ENCODE peak calls at places on chromosome 19, in four cellular contexts. J is A549, F is upper lobe of left lung, A is K562. U is an unnamed sample.

GRCh38 chr19:8610041-8610927 is at the start of gene ADAMTS10:
- DNase-seq in J (no peak), A (peak; percentile 75), F (no peak), U (no peak)

GRCh38 chr19:42442833-42443232 is at the start of gene CXCL17:
- DNase-seq in J (no peak), A (no peak), F (peak; percentile 76), U (peak; percentile 76)

GRCh38 chr19:54248016-54248601 is 5.5 kb upstream of the LILRA6 start:
- DNase-seq in F (peak; percentile 70), J (no peak), A (no peak), U (no peak)

GRCh38 chr19:10289836-10290438 is at the start of gene ICAM5:
- DNase-seq in J (peak; percentile 50), A (peak; percentile 61), F (no peak), U (no peak)

GRCh38 chr19:35501684-35502083 is 11.4 kb upstream of the KRTDAP start:
- DNase-seq in F (no peak), A (no peak), J (no peak), U (no peak)

GRCh38 chr19:6229951-6230712 is 49.6 kb downstream of the MLLT1 start:
- DNase-seq in F (no peak), J (no peak), A (no peak), U (no peak)

GRCh38 chr19:55546822-55547614 is 1.7 kb upstream of the SBK3 start:
- DNase-seq in F (peak; percentile 70), J (peak; percentile 76), A (peak; percentile 63), U (peak; percentile 81)

GRCh38 chr19:32830231-32831014 is 39.1 kb downstream of the SLC7A9 start:
- DNase-seq in J (no peak), A (no peak), F (no peak), U (no peak)

GRCh38 chr19:19745496-19746285 is 12.8 kb upstream of the ZNF14 start:
- DNase-seq in J (no peak), F (no peak), A (peak; percentile 18), U (no peak)

GRCh38 chr19:20611866-20612265 is 46.3 kb upstream of the ZNF737 start:
- DNase-seq in F (no peak), A (no peak), J (no peak), U (no peak)

GRCh38 chr19:34578173-34578572 is 96.6 kb downstream of the WTIP start:
- DNase-seq in A (no peak), J (no peak), F (no peak), U (no peak)

GRCh38 chr19:33458807-33459206 is 62.8 kb downstream of the PEPD start:
- DNase-seq in J (no peak), F (peak; percentile 12), A (no peak), U (no peak)

GRCh38 chr19:28483197-28483596 is 729.8 kb downstream of the UQCRFS1 start:
- DNase-seq in A (no peak), J (no peak), F (no peak), U (no peak)

GRCh38 chr19:17052439-17052838 is 22.8 kb downstream of the HAUS8 start:
- DNase-seq in A (peak; percentile 39), F (peak; percentile 30), J (peak; percentile 42), U (peak; percentile 32)

GRCh38 chr19:29326351-29326750 is 113.4 kb upstream of the UQCRFS1 start:
- DNase-seq in A (no peak), J (no peak), F (no peak), U (no peak)

GRCh38 chr19:3857449-3858003 is 11.3 kb downstream of the ZFR2 start:
- DNase-seq in F (no peak), A (no peak), J (no peak), U (no peak)

GRCh38 chr19:10769533-10770491 is 51.9 kb downstream of the DNM2 start:
- DNase-seq in A (peak; percentile 56), J (peak; percentile 48), F (peak; percentile 70), U (peak; percentile 36)

GRCh38 chr19:32061304-32061703 is 284.1 kb upstream of the ZNF507 start:
- DNase-seq in A (no peak), J (no peak), F (no peak), U (no peak)

GRCh38 chr19:32189956-32190706 is 155.3 kb upstream of the ZNF507 start:
- DNase-seq in F (no peak), J (no peak), A (no peak), U (no peak)

GRCh38 chr19:16462757-16463250 is 9.0 kb downstream of the EPS15L1 start:
- DNase-seq in A (no peak), J (no peak), F (no peak), U (peak; percentile 66)

GRCh38 chr19:38538793-38539528 is 78.8 kb downstream of the MAP4K1 start:
- DNase-seq in A (no peak), J (no peak), F (no peak), U (no peak)

GRCh38 chr19:18291019-18291524 is 9.7 kb upstream of the JUND start:
- DNase-seq in F (no peak), A (no peak), J (no peak), U (no peak)

GRCh38 chr19:18292810-18293641 is 11.6 kb upstream of the JUND start:
- DNase-seq in J (peak; percentile 92), F (peak; percentile 76), A (peak; percentile 82), U (peak; percentile 71)

GRCh38 chr19:18293642-18294466 is 12.4 kb upstream of the JUND start:
- DNase-seq in J (no peak), A (peak; percentile 14), F (no peak), U (no peak)

GRCh38 chr19:18291590-18292459 is 10.4 kb upstream of the JUND start:
- DNase-seq in A (peak; percentile 89), J (peak; percentile 93), F (peak; percentile 94), U (peak; percentile 82)

DNA sequence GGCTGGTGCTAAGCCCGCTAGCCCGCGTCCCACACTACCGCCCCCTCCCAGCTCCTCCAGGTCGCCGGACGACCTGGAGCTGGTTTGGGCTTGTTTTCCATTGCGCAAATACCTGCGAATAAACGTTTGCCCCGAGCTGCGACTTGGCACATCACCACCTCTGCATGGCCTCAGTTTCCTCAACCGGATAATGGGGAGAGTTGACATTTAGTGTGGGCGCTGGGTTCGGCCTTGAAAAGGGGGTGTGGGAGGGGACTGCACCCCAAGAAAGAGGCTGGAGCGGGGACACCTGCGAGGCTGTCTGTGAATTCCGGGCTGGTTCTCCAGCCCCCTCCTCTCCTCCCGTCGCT is 11.0 kb upstream of the JUND start:
- DNase-seq in F (peak; percentile 39), A (no peak), J (no peak), U (no peak)
- TF ChIP-seq EP300 in F (no peak), A (no peak), J (no peak), U (no peak)

DNA sequence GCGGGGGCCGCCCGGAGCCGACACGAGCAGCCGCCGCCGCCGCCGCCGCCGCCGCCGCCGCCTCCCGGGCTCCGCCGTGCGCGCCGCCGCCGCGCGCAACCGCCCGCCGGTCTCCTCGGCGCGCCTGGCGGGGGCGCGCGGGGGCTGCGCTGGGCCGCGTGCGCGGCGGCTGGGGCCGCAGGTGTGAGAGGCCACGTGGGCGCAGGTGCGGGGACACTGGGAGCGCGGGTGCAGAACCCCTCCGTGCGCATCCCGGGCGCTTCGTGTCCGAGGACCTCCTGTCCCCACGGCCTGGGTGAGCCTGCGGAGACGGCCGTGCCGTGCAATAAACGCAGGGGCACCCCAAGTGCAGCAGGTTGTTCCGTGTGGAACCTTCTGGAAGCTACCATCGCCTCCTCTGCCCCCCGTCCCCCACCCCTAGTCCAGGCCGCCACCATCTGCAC is at the start of gene LINGO3:
- DNase-seq in J (no peak), A (peak; percentile 85), F (no peak), U (no peak)
- H3K4me3 ChIP-seq in J (peak within 1 kb of the TSS; percentile 30), A (peak within 1 kb of the TSS; percentile 21), F (no peak within 1 kb of the TSS), U (peak within 1 kb of the TSS; percentile 21)

DNA sequence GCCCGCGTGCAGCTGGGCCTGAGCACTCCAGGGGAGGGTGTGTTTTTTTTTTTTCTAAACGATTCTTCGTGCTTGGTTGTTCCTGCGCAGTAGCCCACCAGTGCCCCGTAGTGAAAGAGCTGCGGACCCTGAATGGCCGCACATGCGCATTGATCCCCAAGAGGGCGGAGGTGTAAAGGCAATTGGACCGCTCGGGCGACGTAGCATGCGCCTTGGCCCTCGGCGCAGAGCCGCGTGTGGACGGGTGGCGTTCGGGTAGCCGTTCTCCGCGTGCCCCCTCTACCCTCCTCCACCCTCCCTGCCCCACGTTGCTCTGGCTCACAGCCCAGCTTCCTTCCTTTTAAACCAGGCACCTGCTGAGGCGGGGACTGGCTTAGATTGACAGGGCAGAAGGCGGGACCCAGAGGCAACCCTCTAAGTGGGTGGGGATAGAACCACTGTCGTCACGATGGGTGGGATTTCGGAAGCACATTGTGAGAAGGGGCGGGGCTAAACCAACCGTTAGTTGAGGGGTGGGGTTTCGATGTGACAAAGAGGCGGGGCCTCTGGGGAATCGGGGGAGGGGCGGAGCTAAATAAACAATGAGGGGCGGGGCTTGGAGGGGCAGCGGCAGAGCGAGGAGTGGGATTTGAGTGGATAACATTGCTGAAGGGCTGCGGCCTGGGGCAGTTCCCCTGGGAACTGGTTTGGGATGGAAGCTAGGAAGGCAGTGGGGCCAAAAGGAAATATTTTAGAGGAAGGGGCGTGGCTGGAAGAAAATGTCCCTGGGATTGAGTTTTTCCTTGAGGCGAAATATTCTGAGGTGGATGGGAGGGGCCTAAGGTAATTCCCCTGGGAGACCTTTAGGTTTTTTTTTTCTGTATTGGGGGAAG is 543 bp upstream of the NUP62 start:
- DNase-seq in J (peak; percentile 100), A (peak; percentile 91), F (peak; percentile 94), U (peak; percentile 91)
- TF ChIP-seq EP300 in J (no peak), A (no peak), F (no peak), U (no peak)

DNA sequence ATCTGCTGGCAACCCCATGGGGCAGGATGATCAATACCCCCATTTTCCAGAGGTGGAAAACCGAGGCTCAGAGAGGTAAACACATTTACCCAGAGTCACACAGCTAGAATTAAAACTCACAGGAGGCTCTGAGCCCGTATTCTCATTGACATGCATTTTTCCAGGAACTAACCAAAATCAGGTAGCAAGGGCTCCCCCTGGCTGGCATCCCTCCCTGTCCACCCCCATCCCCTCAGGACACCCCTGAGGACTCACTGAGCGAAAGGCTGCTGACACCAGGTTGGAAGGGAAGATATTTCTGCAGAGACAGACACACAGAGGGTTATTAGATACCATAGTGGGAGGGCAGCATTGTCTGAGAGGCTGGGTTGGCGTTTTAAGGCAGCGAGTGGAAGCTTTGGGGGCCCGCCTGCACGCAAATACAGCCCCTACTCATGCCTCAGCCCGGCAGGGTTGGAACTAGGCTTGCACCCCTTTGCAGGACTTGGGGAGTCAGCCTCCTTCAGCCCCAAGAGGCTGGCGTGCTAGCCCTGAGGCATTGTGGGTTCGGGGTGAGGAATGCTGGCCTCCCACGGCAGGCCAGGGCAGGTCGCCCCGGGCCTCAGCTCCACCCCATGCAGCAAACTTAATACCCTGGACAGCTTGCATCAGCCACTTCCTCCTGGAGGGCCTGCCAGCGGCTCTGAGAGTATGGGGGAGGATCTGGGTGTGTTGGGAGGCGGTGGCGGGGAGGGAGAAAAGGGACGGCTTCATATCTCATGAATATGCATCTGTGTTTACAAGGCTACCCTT is 3.9 kb downstream of the SLC1A5 start:
- DNase-seq in A (peak; percentile 67), J (peak; percentile 97), F (peak; percentile 93), U (peak; percentile 84)
- H3K4me3 ChIP-seq in A (peak overlapping the region; percentile 91), J (peak overlapping the region; percentile 66), F (peak overlapping the region; percentile 73), U (peak overlapping the region; percentile 73)

DNA sequence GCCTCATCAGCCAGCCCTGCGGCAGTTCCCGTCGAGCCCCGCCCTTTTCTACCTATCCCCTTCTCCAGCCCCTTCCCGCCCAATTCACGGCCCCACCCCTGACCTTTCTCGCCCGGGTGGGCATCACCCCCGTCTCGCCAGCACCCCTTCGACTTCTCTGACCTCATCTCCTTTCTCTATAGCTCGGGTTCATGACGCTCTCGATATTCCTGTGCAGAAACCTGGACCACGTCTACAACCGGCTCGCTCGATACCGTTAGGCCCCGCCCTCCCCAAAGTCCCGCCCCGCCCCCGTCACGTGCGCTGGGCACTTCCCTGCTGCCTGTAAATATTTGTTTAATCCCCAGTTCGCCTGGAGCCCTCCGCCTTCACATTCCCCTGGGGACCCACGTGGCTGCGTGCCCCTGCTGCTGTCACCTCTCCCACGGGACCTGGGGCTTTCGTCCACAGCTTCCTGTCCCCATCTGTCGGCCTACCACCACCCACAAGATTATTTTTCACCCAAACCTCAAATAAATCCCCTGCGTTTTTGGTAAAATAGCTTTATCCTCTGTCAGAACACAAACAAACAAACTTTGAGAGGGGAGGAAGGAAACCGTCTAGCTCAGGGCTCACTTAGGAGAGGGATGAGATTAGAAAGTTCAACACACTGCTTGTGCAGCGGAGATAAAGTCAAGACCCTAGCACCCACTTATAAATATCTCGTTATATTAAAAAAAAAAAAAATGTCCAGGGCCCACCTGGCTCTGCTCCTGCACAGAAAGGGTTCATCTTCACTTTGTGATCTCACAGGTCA is 5.1 kb downstream of the CD37 start:
- DNase-seq in F (peak; percentile 76), J (no peak), A (peak; percentile 85), U (peak; percentile 84)
- TF ChIP-seq EP300 in F (no peak), J (no peak), A (no peak), U (no peak)